ENCODE peak calls at places on chromosomes 16 and 17, in six cellular contexts. One of them, this sample, is unnamed.

GRCh38 chr16:26614102-26614864 is 452.4 kb upstream of the C16orf82 start:
- DNase-seq in A673: no peak
- DNase-seq in NB4: no peak
- DNase-seq in dorsolateral prefrontal cortex: no peak
- DNase-seq in mammary epithelial cell: no peak
- DNase-seq in A549: no peak
- DNase-seq in this sample: no peak

GRCh38 chr16:49092704-49093103 is 188.9 kb downstream of the CBLN1 start:
- DNase-seq in A673: no peak
- DNase-seq in NB4: no peak
- DNase-seq in dorsolateral prefrontal cortex: no peak
- DNase-seq in mammary epithelial cell: peak
- DNase-seq in A549: no peak
- DNase-seq in this sample: no peak

GRCh38 chr17:80980397-80981061 is 11.1 kb upstream of the CHMP6 start:
- DNase-seq in A673: no peak
- DNase-seq in NB4: no peak
- DNase-seq in dorsolateral prefrontal cortex: no peak
- DNase-seq in mammary epithelial cell: peak
- DNase-seq in A549: no peak
- DNase-seq in this sample: peak

GRCh38 chr17:43878260-43879082 is 28.9 kb downstream of the MPP2 start:
- DNase-seq in A673: peak
- DNase-seq in NB4: peak
- DNase-seq in dorsolateral prefrontal cortex: peak
- DNase-seq in mammary epithelial cell: peak
- DNase-seq in A549: peak
- DNase-seq in this sample: peak

GRCh38 chr17:36703860-36704266 is 102.5 kb downstream of the MRM1 start:
- DNase-seq in A673: peak
- DNase-seq in NB4: peak
- DNase-seq in dorsolateral prefrontal cortex: peak
- DNase-seq in mammary epithelial cell: peak
- DNase-seq in A549: peak
- DNase-seq in this sample: no peak

GRCh38 chr17:72502940-72503341 is 382.1 kb downstream of the SOX9 start:
- DNase-seq in A673: no peak
- DNase-seq in NB4: no peak
- DNase-seq in dorsolateral prefrontal cortex: no peak
- DNase-seq in mammary epithelial cell: no peak
- DNase-seq in A549: no peak
- DNase-seq in this sample: peak

GRCh38 chr17:74715144-74715543 is 2.4 kb upstream of the CD300LF start:
- DNase-seq in A673: no peak
- DNase-seq in NB4: peak
- DNase-seq in dorsolateral prefrontal cortex: no peak
- DNase-seq in mammary epithelial cell: no peak
- DNase-seq in A549: no peak
- DNase-seq in this sample: no peak

GRCh38 chr17:81453712-81454111 is 58.5 kb downstream of the BAHCC1 start:
- DNase-seq in A673: no peak
- DNase-seq in NB4: peak
- DNase-seq in dorsolateral prefrontal cortex: no peak
- DNase-seq in mammary epithelial cell: no peak
- DNase-seq in A549: no peak
- DNase-seq in this sample: no peak

GRCh38 chr16:55044366-55044975 is 113.8 kb downstream of the IRX5 start:
- DNase-seq in A673: no peak
- DNase-seq in NB4: no peak
- DNase-seq in dorsolateral prefrontal cortex: no peak
- DNase-seq in mammary epithelial cell: no peak
- DNase-seq in A549: no peak
- DNase-seq in this sample: no peak

GRCh38 chr17:19022128-19022527 is 17.6 kb upstream of the FAM83G start:
- DNase-seq in A673: no peak
- DNase-seq in NB4: no peak
- DNase-seq in dorsolateral prefrontal cortex: no peak
- DNase-seq in mammary epithelial cell: no peak
- DNase-seq in A549: no peak
- DNase-seq in this sample: no peak
- H3K4me3 ChIP-seq in A673: no peak
- H3K4me3 ChIP-seq in NB4: no peak
- H3K4me3 ChIP-seq in dorsolateral prefrontal cortex: no peak
- H3K4me3 ChIP-seq in mammary epithelial cell: no peak
- H3K4me3 ChIP-seq in A549: no peak
- H3K4me3 ChIP-seq in this sample: no peak

DNA sequence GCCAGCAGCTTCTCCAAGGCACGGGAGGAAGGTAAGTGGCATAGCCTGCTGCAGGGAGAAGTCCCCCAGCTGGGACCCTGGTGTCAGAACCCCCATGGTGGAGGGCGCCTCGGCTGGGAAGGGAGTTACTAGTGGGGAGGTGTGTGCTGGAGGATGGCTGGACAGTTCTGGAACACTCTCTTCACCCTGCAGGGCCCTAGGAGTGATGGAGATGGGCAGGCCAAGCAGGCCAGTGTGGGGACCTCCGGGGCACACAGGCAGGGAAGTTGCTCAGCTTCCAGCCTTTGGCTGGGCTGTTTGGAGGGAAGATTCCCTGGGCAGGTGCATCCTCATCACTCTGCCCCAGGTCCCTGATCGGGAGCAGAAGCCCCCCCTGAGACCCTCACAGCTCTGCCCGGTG is 696 bp downstream of the C17orf99 start:
- DNase-seq in A673: no peak
- DNase-seq in NB4: no peak
- DNase-seq in dorsolateral prefrontal cortex: no peak
- DNase-seq in mammary epithelial cell: no peak
- DNase-seq in A549: no peak
- DNase-seq in this sample: no peak
- H3K4me3 ChIP-seq in A673: no peak
- H3K4me3 ChIP-seq in NB4: no peak
- H3K4me3 ChIP-seq in dorsolateral prefrontal cortex: no peak
- H3K4me3 ChIP-seq in mammary epithelial cell: no peak
- H3K4me3 ChIP-seq in A549: no peak
- H3K4me3 ChIP-seq in this sample: no peak

GRCh38 chr17:67855504-67856324 is 30.4 kb downstream of the BPTF start:
- DNase-seq in A673: no peak
- DNase-seq in NB4: peak
- DNase-seq in dorsolateral prefrontal cortex: no peak
- DNase-seq in mammary epithelial cell: no peak
- DNase-seq in A549: no peak
- DNase-seq in this sample: no peak
- H3K4me3 ChIP-seq in A673: no peak
- H3K4me3 ChIP-seq in NB4: no peak
- H3K4me3 ChIP-seq in dorsolateral prefrontal cortex: no peak
- H3K4me3 ChIP-seq in mammary epithelial cell: no peak
- H3K4me3 ChIP-seq in A549: no peak
- H3K4me3 ChIP-seq in this sample: no peak

DNA sequence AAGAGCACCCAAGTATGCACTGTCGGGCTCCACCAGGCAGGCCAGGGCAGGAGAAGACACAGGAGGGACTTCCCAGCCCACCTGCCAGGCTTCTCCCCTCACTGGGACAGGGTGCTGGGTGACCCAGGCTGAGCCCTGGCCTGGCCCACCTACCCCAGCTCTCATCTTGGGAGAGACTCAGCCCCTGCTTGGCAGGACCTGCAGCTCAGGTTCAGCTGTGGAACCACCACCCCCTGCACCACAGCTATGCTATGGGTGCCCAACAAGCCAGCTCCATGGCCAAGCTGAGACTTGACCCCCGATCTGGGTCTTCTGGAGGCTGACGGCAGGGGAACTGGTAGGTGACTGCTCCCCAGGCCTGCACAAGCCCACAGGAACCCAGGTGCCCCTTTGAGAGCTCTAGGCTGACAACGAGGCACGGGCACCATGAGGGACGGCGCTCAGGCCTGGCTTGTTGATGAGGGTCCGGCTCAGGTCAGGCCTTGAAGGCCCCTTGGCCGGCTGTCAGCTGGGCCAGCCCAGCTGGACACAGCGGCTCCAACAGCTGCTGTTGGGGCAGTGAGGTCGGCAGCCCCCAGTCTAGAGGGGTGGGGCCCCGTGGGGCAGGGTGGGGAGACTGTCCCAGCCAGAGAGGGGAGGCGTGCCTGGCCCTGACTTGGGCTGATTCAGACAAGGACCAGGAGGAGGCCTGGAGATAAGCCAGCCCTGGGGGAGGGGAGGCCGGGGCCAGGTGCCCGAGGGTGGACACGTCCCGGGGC is 4.6 kb downstream of the RPUSD1 start:
- DNase-seq in A673: no peak
- DNase-seq in NB4: no peak
- DNase-seq in dorsolateral prefrontal cortex: no peak
- DNase-seq in mammary epithelial cell: no peak
- DNase-seq in A549: no peak
- DNase-seq in this sample: no peak
- H3K4me3 ChIP-seq in A673: no peak
- H3K4me3 ChIP-seq in NB4: no peak
- H3K4me3 ChIP-seq in dorsolateral prefrontal cortex: no peak
- H3K4me3 ChIP-seq in mammary epithelial cell: no peak
- H3K4me3 ChIP-seq in A549: no peak
- H3K4me3 ChIP-seq in this sample: no peak

GRCh38 chr17:18191071-18191667 is 7.5 kb downstream of the ALKBH5 start:
- DNase-seq in A673: no peak
- DNase-seq in NB4: no peak
- DNase-seq in dorsolateral prefrontal cortex: no peak
- DNase-seq in mammary epithelial cell: no peak
- DNase-seq in A549: no peak
- DNase-seq in this sample: no peak
- H3K4me3 ChIP-seq in A673: no peak
- H3K4me3 ChIP-seq in NB4: peak
- H3K4me3 ChIP-seq in dorsolateral prefrontal cortex: no peak
- H3K4me3 ChIP-seq in mammary epithelial cell: no peak
- H3K4me3 ChIP-seq in A549: no peak
- H3K4me3 ChIP-seq in this sample: no peak

This sample was measured in keratinocyte.